ENCODE peak calls at places on chromosome 22, in nine cellular contexts. T is NCI-H510A treated with DMSO at 0.1 percent for 48 hours; P is GM12891; V is stimulated activated CD8-positive, alpha-beta memory T cell treated with anti-CD3 and anti-CD28 coated beads, Interleukin-2, amount 100 ng/mL, for 48 hours; L is CD14-positive monocyte; C is HCT116; O is spleen; A is stimulated activated naive CD8-positive, alpha-beta T cell treated with anti-CD3 and anti-CD28 coated beads, Interleukin-15, amount 100 ng/mL, for 72 hours; N is effector CD8-positive, alpha-beta T cell. J is an unnamed sample.
A peak's percentile ranks its signal among the peaks of the same experiment; 100 is the strongest.

GRCh38 chr22:28594076-28594783 is 85.4 kb downstream of the TTC28 start:
- DNase-seq in P (no peak), O (no peak), L (no peak), A (no peak), N (no peak), C (no peak), V (no peak), T (no peak), J (no peak)

GRCh38 chr22:26292667-26292995 is 123.4 kb downstream of the SEZ6L start:
- DNase-seq in A (no peak), V (no peak), N (no peak), O (no peak), L (no peak), P (no peak), C (no peak), T (no peak), J (no peak)

GRCh38 chr22:48574776-48575566 is 1252.7 kb downstream of the BRD1 start:
- DNase-seq in C (no peak), A (peak; percentile 46), O (no peak), T (peak; percentile 41), N (no peak), P (peak; percentile 79), L (no peak), V (peak; percentile 34), J (peak; percentile 26)

GRCh38 chr22:20422965-20423635 is 14.5 kb downstream of the SCARF2 start:
- DNase-seq in C (no peak), P (no peak), L (no peak), O (peak; percentile 70), A (no peak), T (no peak), N (no peak), V (no peak), J (no peak)

GRCh38 chr22:47148956-47149748 is 386.7 kb downstream of the TBC1D22A start:
- DNase-seq in A (no peak), L (no peak), N (no peak), T (no peak), O (no peak), V (no peak), C (no peak), P (no peak), J (peak; percentile 75)

GRCh38 chr22:31496735-31497146 is 405 bp downstream of the SFI1 start:
- DNase-seq in C (no peak), L (no peak), P (no peak), N (peak; percentile 35), A (no peak), T (no peak), O (peak; percentile 92), V (peak; percentile 32), J (no peak)

GRCh38 chr22:28442951-28443876 is 236.4 kb downstream of the TTC28 start:
- DNase-seq in P (no peak), T (no peak), O (peak; percentile 78), A (peak; percentile 24), L (no peak), V (no peak), C (no peak), N (no peak), J (no peak)

GRCh38 chr22:29782061-29782845 is 15.1 kb downstream of the UQCR10 start:
- DNase-seq in A (no peak), O (no peak), N (no peak), T (no peak), C (no peak), V (no peak), P (no peak), L (no peak), J (no peak)

GRCh38 chr22:39433476-39434242 is 23.2 kb upstream of the MGAT3 start:
- DNase-seq in O (no peak), P (no peak), V (no peak), N (no peak), L (no peak), C (no peak), T (no peak), A (no peak), J (no peak)

GRCh38 chr22:32991353-32992115 is 66.6 kb downstream of the SYN3 start:
- DNase-seq in P (no peak), O (no peak), N (no peak), A (no peak), V (no peak), L (no peak), T (no peak), C (no peak), J (no peak)

GRCh38 chr22:24060375-24060788 is 49.3 kb downstream of the CABIN1 start:
- DNase-seq in O (no peak), T (peak; percentile 57), P (no peak), A (no peak), L (no peak), V (no peak), C (no peak), N (no peak), J (no peak)

GRCh38 chr22:32378703-32379272 is 21.1 kb downstream of the RFPL3 start:
- DNase-seq in T (no peak), N (no peak), O (no peak), P (no peak), L (no peak), V (no peak), A (no peak), C (peak; percentile 54), J (no peak)

GRCh38 chr22:46946383-46946965 is 184.0 kb downstream of the TBC1D22A start:
- DNase-seq in C (no peak), N (no peak), P (no peak), V (no peak), A (no peak), O (no peak), L (no peak), T (no peak), J (no peak)

GRCh38 chr22:18062421-18062820 is 15.4 kb upstream of the PEX26 start:
- DNase-seq in T (no peak), O (peak; percentile 39), L (no peak), P (no peak), N (no peak), A (no peak), V (no peak), C (no peak), J (no peak)

J was measured in NCI-H1417.